ENCODE peak calls at places on chromosome 16, in seven cellular contexts. K is AG09309, T is fibroblast of pulmonary artery, S is fibroblast of lung, A is GM23248, Z is body of pancreas, G is MM.1S. J is an unnamed sample.

GRCh38 chr16:49637511-49637910 is 218.4 kb downstream of the ZNF423 start:
- DNase-seq in K (no peak), T (no peak), S (no peak), A (no peak), Z (no peak), G (no peak), J (no peak)

GRCh38 chr16:20049831-20050230 is 23.9 kb downstream of the GPR139 start:
- DNase-seq in K (no peak), T (no peak), S (no peak), A (no peak), Z (peak), G (no peak), J (no peak)

GRCh38 chr16:50598256-50598894 is 50.2 kb downstream of the NKD1 start:
- DNase-seq in K (no peak), T (no peak), S (no peak), A (no peak), Z (peak), G (no peak), J (no peak)

GRCh38 chr16:2692948-2693651 is 10.8 kb downstream of the KCTD5 start:
- DNase-seq in K (no peak), T (no peak), S (peak), A (no peak), Z (no peak), G (no peak), J (peak)

GRCh38 chr16:53207810-53208752 is 153.3 kb downstream of the CHD9 start:
- DNase-seq in K (peak), T (peak), S (peak), A (peak), Z (peak), G (no peak), J (peak)

GRCh38 chr16:23679274-23679985 is 741 bp downstream of the PLK1 start:
- DNase-seq in K (no peak), T (peak), S (peak), A (no peak), Z (no peak), G (peak), J (peak)

GRCh38 chr16:20911361-20911760 is 10.8 kb downstream of the LYRM1 start:
- DNase-seq in K (no peak), T (peak), S (peak), A (peak), Z (no peak), G (no peak), J (peak)

GRCh38 chr16:13866073-13866472 is 53.9 kb upstream of the ERCC4 start:
- DNase-seq in K (peak), T (peak), S (peak), A (peak), Z (peak), G (peak), J (peak)

GRCh38 chr16:66107661-66108060 is 258.8 kb upstream of the CDH5 start:
- DNase-seq in K (peak), T (peak), S (peak), A (peak), Z (no peak), G (no peak), J (no peak)
- H3K4me3 ChIP-seq in K (no peak), T (no peak), S (no peak), A (no peak), Z (no peak), G (no peak), J (no peak)

DNA sequence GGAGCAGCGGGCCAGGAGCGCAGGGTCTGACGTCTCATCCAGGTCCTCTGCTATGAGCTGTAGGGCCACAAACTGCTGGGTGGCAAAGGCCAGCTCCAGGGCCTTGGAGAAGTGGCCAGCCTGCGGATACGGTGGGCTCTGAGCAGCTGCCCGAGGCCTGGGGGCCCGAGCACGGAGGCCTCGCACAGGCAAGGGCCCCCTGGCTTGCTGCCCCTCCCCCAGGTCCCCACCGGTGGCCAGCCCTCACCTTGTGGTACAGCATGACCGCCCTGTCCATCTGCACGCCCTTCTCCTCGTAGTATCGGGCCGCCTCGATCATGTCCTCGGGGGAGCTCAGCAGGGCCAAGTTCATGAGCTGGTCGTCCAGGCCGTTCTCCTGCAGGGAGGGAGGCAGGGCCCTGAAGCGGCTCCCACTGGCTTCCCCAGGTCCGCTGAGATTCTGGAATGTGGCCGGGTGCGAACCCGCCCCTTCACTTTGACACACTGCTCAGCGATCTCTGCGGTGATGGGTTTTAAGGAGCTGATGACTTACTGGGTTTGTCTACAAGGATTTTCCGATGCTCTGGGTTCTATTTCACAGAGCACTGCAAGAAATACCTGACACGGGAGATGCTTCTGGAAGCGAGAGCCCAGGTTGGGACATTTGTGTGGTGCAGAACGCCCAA is 9.8 kb upstream of the TMEM204 start:
- DNase-seq in K (no peak), T (no peak), S (no peak), A (no peak), Z (no peak), G (no peak), J (no peak)
- H3K4me3 ChIP-seq in K (no peak), T (no peak), S (no peak), A (no peak), Z (no peak), G (no peak), J (no peak)

GRCh38 chr16:83138512-83138911 is 511.7 kb downstream of the CDH13 start:
- DNase-seq in K (no peak), T (no peak), S (no peak), A (no peak), Z (no peak), G (no peak), J (no peak)

GRCh38 chr16:83136419-83136818 is 509.6 kb downstream of the CDH13 start:
- DNase-seq in K (no peak), T (no peak), S (no peak), A (no peak), Z (no peak), G (no peak), J (no peak)

GRCh38 chr16:83136924-83137323 is 510.2 kb downstream of the CDH13 start:
- DNase-seq in K (no peak), T (no peak), S (no peak), A (no peak), Z (no peak), G (no peak), J (no peak)

GRCh38 chr16:83137894-83138293 is 511.1 kb downstream of the CDH13 start:
- DNase-seq in K (no peak), T (no peak), S (no peak), A (peak), Z (no peak), G (no peak), J (no peak)

DNA sequence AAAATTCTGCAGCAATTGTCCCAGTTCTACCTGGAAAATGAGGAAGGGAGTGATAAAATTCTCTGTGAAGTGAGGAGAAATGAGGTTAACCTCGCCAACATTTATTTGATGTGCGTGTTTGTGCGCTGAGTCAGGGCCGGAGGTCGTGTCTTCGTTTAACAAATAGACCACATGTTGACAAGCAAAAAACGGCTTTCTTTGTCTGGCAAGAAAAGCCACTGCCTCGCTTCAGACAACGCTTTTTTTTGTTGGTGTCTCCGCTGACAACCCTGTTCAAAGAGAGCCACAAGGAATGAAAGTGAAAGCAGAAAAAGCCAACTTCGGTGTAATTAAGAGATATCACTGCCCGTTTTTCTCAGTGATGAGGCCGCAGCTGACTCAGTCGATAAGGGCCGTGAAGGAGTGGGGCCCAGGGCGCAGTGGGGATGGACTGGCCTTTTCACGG is 510.6 kb downstream of the CDH13 start:
- DNase-seq in K (peak), T (peak), S (peak), A (peak), Z (no peak), G (peak), J (peak)
- H3K4me3 ChIP-seq in K (peak), T (peak), S (peak), A (peak), Z (no peak), G (peak), J (peak)

DNA sequence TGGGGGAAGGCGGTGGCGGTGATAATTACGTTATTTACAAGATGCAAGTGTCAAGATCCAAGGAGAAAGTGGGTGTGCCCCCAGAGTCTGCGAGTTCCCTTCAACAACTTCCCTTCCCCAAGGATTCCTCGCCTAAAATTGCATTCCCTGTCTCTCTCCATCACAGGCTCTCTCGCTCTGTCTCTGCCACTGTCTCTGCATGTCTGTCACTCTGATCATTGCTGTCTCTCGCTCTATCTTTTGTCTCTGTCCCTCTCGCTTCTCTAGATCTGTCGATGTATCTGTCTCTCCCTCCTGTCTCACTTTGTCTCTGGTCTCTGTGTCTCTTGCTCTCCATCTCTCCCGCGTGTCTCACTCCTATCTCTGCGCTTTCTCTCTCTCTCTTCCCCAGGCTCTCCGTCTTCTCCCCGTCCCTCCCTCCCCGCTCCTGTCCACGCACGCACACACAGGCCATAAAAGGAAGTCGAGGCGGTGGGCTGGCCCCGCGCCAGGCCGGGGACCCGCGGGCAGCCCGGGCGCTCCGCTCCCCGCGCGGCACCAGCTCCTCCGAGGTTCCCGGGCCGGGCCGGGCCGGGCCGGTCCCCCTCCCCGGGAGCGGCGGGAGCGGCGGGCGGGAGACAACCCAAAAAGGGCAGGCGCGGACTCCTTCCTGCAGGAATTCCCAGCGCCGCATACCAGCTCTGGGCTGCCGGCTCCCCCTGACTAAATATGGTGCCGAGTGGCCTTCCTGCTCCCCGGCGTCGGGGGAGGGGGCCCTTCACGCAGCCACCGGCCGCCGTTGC is 1.1 kb upstream of the MYH11 start:
- DNase-seq in K (no peak), T (peak), S (peak), A (peak), Z (peak), G (no peak), J (peak)
- H3K4me3 ChIP-seq in K (peak), T (peak), S (peak), A (peak), Z (no peak), G (no peak), J (peak)

DNA sequence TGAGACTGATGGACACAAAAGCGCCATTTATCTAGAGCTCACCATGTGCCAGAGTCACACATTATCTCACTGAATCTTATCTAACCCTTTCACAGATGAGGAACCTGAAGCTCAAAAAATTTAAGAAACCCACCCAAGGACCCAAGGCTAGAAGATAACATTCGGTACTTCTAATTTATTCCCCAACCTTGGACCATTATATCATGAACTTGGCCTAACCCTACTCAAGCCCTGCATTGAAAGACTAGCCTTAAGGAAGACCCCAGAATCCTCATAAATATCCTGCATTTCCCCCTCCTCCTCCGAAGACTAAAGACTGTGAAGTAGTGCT is 548 bp upstream of the DYNC1LI2 start:
- DNase-seq in K (no peak), T (no peak), S (no peak), A (no peak), Z (no peak), G (no peak), J (no peak)
- H3K4me3 ChIP-seq in K (peak), T (peak), S (peak), A (peak), Z (no peak), G (peak), J (peak)

J was measured in MG63.